ENCODE peak calls at places on chromosome 9, in ten cellular contexts. Z is H1, L is neural progenitor cell, Y is neuronal stem cell, Q is adipocyte, A is fibroblast of lung, E is HepG2, U is PC-3, X is H9, O is GM23248. C is an unnamed sample. For H3K4me1, the result is how much of the 10 kb centered on the place peaks cover.

GRCh38 chr9:19375536-19375935 is 4.5 kb downstream of the RPS6 start:
- DNase-seq in Z (no peak), L (no peak), Y (no peak), Q (peak), A (peak), E (no peak), U (no peak), X (no peak), O (peak), C (no peak)

GRCh38 chr9:92294297-92294676 is 790 bp upstream of the IARS1 start:
- DNase-seq in Z (no peak), L (peak), Y (no peak), Q (peak), A (peak), E (peak), U (no peak), X (peak), O (peak), C (peak)

GRCh38 chr9:738209-738915 is 103.1 kb upstream of the DMRT1 start:
- DNase-seq in Z (no peak), L (no peak), Y (no peak), Q (peak), A (peak), E (no peak), U (peak), X (no peak), O (peak), C (no peak)

GRCh38 chr9:35490910-35491465 is 1.1 kb downstream of the RUSC2 start:
- DNase-seq in Z (no peak), L (peak), Y (no peak), Q (peak), A (peak), E (no peak), U (no peak), X (no peak), O (peak), C (no peak)

GRCh38 chr9:71986860-71987259 is 73.6 kb downstream of the C9orf57 start:
- DNase-seq in Z (no peak), L (no peak), Y (no peak), Q (no peak), A (peak), E (no peak), U (no peak), X (no peak), O (no peak), C (no peak)

GRCh38 chr9:76895186-76895585 is 10.7 kb downstream of the PRUNE2 start:
- DNase-seq in Z (no peak), L (no peak), Y (no peak), Q (no peak), A (peak), E (no peak), U (no peak), X (no peak), O (peak), C (no peak)

GRCh38 chr9:76353280-76353679 is 40.9 kb downstream of the RFK start:
- DNase-seq in Z (no peak), L (no peak), Y (no peak), Q (no peak), A (peak), E (no peak), U (peak), X (no peak), O (no peak), C (no peak)

GRCh38 chr9:70053864-70054263 is 10.2 kb downstream of the MAMDC2 start:
- DNase-seq in Z (no peak), L (no peak), Y (no peak), Q (no peak), A (no peak), E (no peak), U (peak), X (no peak), O (no peak), C (no peak)

GRCh38 chr9:93679536-93680444 is 103.4 kb downstream of the PHF2 start:
- DNase-seq in Z (no peak), L (no peak), Y (no peak), Q (no peak), A (no peak), E (no peak), U (no peak), X (peak), O (no peak), C (peak)

GRCh38 chr9:18849186-18849724 is 183.8 kb downstream of the SAXO1 start:
- DNase-seq in Z (no peak), L (no peak), Y (no peak), Q (no peak), A (no peak), E (no peak), U (no peak), X (no peak), O (no peak), C (peak)

GRCh38 chr9:14702200-14702599 is 9.0 kb upstream of the ZDHHC21 start:
- DNase-seq in Z (no peak), L (no peak), Y (no peak), Q (no peak), A (no peak), E (no peak), U (no peak), X (no peak), O (no peak), C (no peak)

GRCh38 chr9:71754151-71754550 is 14.2 kb downstream of the CEMIP2 start:
- DNase-seq in Z (no peak), L (peak), Y (no peak), Q (no peak), A (no peak), E (no peak), U (no peak), X (no peak), O (no peak), C (no peak)

GRCh38 chr9:16344343-16344742 is 526.1 kb downstream of the BNC2 start:
- DNase-seq in Z (no peak), L (no peak), Y (no peak), Q (peak), A (peak), E (no peak), U (peak), X (no peak), O (peak), C (no peak)

GRCh38 chr9:77854916-77855314 is 176.7 kb downstream of the GNAQ start:
- DNase-seq in Z (no peak), L (no peak), Y (no peak), Q (no peak), A (no peak), E (no peak), U (no peak), X (no peak), O (no peak), C (no peak)

GRCh38 chr9:1647776-1648175 is 367.4 kb upstream of the SMARCA2 start:
- DNase-seq in Z (no peak), L (no peak), Y (no peak), Q (no peak), A (no peak), E (no peak), U (peak), X (no peak), O (peak), C (no peak)

GRCh38 chr9:12698293-12698692 is 5.1 kb downstream of the TYRP1 start:
- DNase-seq in Z (no peak), L (no peak), Y (no peak), Q (peak), A (peak), E (no peak), U (no peak), X (no peak), O (peak), C (no peak)
- H3K4me1 ChIP-seq in Z (under half), L (under half), Y (under half), Q (under half), A (under half), E (under half), U (under half), X (under half), O (under half), C (under half)

DNA sequence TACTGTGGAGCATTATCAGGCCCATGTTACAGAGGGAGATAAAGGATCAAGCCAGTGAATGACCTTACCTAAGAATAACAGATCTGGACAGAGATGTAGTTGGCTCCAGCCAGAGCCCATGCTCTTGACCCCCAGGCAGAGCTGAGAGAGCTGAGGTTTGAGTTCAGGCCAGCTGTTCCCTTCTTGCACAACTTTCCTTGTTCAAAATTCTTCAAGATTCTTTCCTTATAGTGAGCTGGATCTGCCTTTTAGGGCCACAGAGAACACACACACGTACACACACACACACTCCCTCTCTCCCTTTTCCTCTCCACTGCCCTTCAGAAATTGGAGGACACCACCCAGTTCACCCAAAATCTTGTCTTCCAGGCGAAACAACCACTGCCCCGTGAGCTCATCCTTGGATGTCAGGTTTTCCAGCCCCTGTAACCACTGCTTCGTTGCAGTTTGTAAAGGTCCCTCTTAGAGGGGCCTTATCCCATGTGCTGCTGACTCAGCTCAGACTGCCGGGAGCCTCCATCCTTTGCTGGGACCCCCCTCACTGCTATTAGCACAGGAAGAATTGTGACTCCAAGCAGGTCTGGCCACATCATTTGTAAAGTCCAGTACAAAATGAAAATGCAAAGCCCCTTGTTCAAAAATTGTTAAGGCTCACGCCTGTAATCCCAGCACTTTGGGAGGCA is 10.5 kb upstream of the PTGES start:
- DNase-seq in Z (no peak), L (no peak), Y (no peak), Q (peak), A (peak), E (no peak), U (no peak), X (no peak), O (peak), C (no peak)
- H3K9ac ChIP-seq in Z (no peak), L (no peak), Y (no peak), Q (peak), A (peak), E (no peak), U (peak), X (no peak), O (peak), C (peak)

DNA sequence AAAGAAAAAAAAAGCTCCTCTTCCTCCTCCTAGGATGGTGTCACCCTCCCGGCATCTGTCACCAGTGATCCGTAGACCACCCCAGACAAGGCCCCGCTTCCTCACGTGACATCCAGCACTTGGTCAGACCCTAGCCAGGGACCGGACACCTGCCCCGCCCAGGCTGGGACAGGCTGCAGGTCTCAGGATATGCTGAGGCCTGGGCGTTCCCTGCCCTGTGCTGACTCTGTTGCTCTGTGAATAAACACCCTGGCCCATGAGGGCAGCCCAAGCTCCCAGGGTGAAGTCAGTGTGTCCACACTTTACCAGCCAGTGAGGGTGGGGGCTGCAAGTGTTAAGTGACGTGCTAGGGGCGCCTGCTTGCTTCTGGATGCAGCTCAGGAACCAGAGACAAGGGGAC is 5.6 kb downstream of the EDF1 start:
- DNase-seq in Z (no peak), L (no peak), Y (no peak), Q (no peak), A (no peak), E (no peak), U (no peak), X (no peak), O (no peak), C (peak)
- H3K4me1 ChIP-seq in Z (under half), L (under half), Y (under half), Q (under half), A (under half), E (under half), U (under half), X (under half), O (under half), C (under half)

GRCh38 chr9:131627326-131627845 is 82.1 kb downstream of the PRRT1B start:
- DNase-seq in Z (no peak), L (no peak), Y (no peak), Q (peak), A (peak), E (no peak), U (no peak), X (no peak), O (peak), C (no peak)
- H3K9ac ChIP-seq in Z (no peak), L (no peak), Y (no peak), Q (no peak), A (no peak), E (no peak), U (no peak), X (no peak), O (no peak), C (peak)